ENCODE peak calls at places on chromosomes 1 and 21, in four cellular contexts. One of them, this sample, is unnamed.

GRCh38 chr1:177145102-177145779 is 19.3 kb downstream of the ASTN1 start:
- DNase-seq in K562: no peak
- DNase-seq in HepG2: no peak
- DNase-seq in GM12878: no peak
- DNase-seq in this sample: no peak

GRCh38 chr1:31626451-31627202 is 9.1 kb downstream of the HCRTR1 start:
- DNase-seq in K562: peak; percentile 46
- DNase-seq in HepG2: no peak
- DNase-seq in GM12878: no peak
- DNase-seq in this sample: no peak

GRCh38 chr1:2083666-2084065 is 33.5 kb downstream of the PRKCZ start:
- DNase-seq in K562: no peak
- DNase-seq in HepG2: no peak
- DNase-seq in GM12878: no peak
- DNase-seq in this sample: no peak

GRCh38 chr1:226862900-226863299 is 7.5 kb upstream of the PSEN2 start:
- DNase-seq in K562: no peak
- DNase-seq in HepG2: no peak
- DNase-seq in GM12878: no peak
- DNase-seq in this sample: no peak

GRCh38 chr1:222777977-222778376 is 36.9 kb upstream of the DISP1 start:
- DNase-seq in K562: no peak
- DNase-seq in HepG2: no peak
- DNase-seq in GM12878: no peak
- DNase-seq in this sample: no peak

GRCh38 chr1:50425376-50426107 is 2.3 kb upstream of the DMRTA2 start:
- DNase-seq in K562: no peak
- DNase-seq in HepG2: no peak
- DNase-seq in GM12878: no peak
- DNase-seq in this sample: peak; percentile 45

GRCh38 chr1:212532469-212533235 is 75.9 kb upstream of the ATF3 start:
- DNase-seq in K562: no peak
- DNase-seq in HepG2: no peak
- DNase-seq in GM12878: no peak
- DNase-seq in this sample: no peak

GRCh38 chr21:28436286-28436932 is 556.3 kb downstream of the LTN1 start:
- DNase-seq in K562: no peak
- DNase-seq in HepG2: no peak
- DNase-seq in GM12878: no peak
- DNase-seq in this sample: no peak

GRCh38 chr1:241310451-241310850 is 46.6 kb downstream of the RGS7 start:
- DNase-seq in K562: no peak
- DNase-seq in HepG2: no peak
- DNase-seq in GM12878: no peak
- DNase-seq in this sample: no peak

GRCh38 chr1:174008979-174009378 is 13.2 kb downstream of the RC3H1 start:
- DNase-seq in K562: no peak
- DNase-seq in HepG2: no peak
- DNase-seq in GM12878: no peak
- DNase-seq in this sample: no peak

GRCh38 chr1:162854245-162854860 is 6.6 kb downstream of the CCDC190 start:
- DNase-seq in K562: peak; percentile 62
- DNase-seq in HepG2: peak; percentile 59
- DNase-seq in GM12878: no peak
- DNase-seq in this sample: peak; percentile 60

GRCh38 chr1:112297536-112297935 is 98.5 kb upstream of the CTTNBP2NL start:
- DNase-seq in K562: no peak
- DNase-seq in HepG2: no peak
- DNase-seq in GM12878: no peak
- DNase-seq in this sample: no peak

GRCh38 chr1:109547412-109548320 is 749 bp upstream of the GNAI3 start:
- DNase-seq in K562: no peak
- DNase-seq in HepG2: no peak
- DNase-seq in GM12878: no peak
- DNase-seq in this sample: no peak

GRCh38 chr1:116694524-116694923 is 27.0 kb upstream of the IGSF3 start:
- DNase-seq in K562: no peak
- DNase-seq in HepG2: no peak
- DNase-seq in GM12878: no peak
- DNase-seq in this sample: no peak

GRCh38 chr1:208212893-208213292 is 31.3 kb downstream of the PLXNA2 start:
- DNase-seq in K562: no peak
- DNase-seq in HepG2: no peak
- DNase-seq in GM12878: no peak
- DNase-seq in this sample: no peak

GRCh38 chr1:63799324-63799723 is 25.5 kb downstream of the ROR1 start:
- DNase-seq in K562: no peak
- DNase-seq in HepG2: no peak
- DNase-seq in GM12878: no peak
- DNase-seq in this sample: no peak

GRCh38 chr1:24199291-24199900 is 12.3 kb upstream of the IFNLR1 start:
- DNase-seq in K562: peak; percentile 89
- DNase-seq in HepG2: peak; percentile 44
- DNase-seq in GM12878: no peak
- DNase-seq in this sample: peak; percentile 80

GRCh38 chr21:42747746-42748351 is 94.4 kb downstream of the PDE9A start:
- DNase-seq in K562: no peak
- DNase-seq in HepG2: no peak
- DNase-seq in GM12878: no peak
- DNase-seq in this sample: no peak

GRCh38 chr1:101820080-101820479 is 176.6 kb downstream of the OLFM3 start:
- DNase-seq in K562: no peak
- DNase-seq in HepG2: peak; percentile 20
- DNase-seq in GM12878: no peak
- DNase-seq in this sample: no peak

DNA sequence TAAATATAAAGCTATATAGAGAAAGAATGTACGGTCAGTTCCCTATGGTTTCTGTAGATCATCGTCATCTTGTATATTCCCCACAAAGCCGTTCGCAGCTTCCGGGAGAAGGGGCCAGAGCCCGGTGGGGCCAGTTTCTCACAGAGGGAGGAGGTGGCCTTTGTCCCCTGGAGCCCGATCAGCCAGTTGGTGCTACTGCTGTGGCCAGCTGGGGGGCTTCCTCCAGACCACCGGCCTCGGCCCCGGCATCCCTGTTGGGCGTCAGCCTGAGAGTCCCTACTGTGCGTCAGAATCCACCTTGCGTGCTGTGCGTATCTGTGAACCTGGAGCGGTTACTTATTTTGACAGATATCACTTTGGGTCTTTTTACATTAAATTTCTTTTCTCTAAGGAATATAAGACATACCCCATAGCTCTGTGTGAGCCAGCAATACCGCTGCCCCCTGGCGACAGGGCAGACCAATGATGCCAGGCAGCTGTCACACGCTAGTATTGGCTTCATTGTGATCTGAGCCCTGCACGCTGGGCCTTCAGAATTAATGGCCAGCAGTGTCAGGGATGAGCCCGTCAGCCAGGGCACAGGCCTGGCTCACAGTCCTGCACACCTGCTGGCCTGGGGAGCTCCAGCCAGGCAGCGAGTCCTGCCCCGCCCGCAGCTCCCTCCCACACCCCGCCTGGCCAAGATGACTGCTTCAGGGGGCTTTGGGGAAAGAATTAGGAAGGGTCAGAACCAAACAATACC is 145.9 kb downstream of the PGBD5 start:
- DNase-seq in K562: no peak
- DNase-seq in HepG2: no peak
- DNase-seq in GM12878: no peak
- DNase-seq in this sample: no peak
- TF ChIP-seq ETV6 in K562: no peak
- TF ChIP-seq ETV6 in HepG2: no peak
- TF ChIP-seq ETV6 in GM12878: no peak
- TF ChIP-seq ETV6 in this sample: no peak

GRCh38 chr1:40036574-40036973 is 4.0 kb upstream of the CAP1 start:
- DNase-seq in K562: peak; percentile 29
- DNase-seq in HepG2: no peak
- DNase-seq in GM12878: no peak
- DNase-seq in this sample: no peak
- TF ChIP-seq ETV6 in K562: no peak
- TF ChIP-seq ETV6 in HepG2: no peak
- TF ChIP-seq ETV6 in GM12878: no peak
- TF ChIP-seq ETV6 in this sample: no peak

GRCh38 chr1:232968965-232969364 is 18.6 kb downstream of the NTPCR start:
- DNase-seq in K562: no peak
- DNase-seq in HepG2: no peak
- DNase-seq in GM12878: no peak
- DNase-seq in this sample: no peak
- TF ChIP-seq ETV6 in K562: no peak
- TF ChIP-seq ETV6 in HepG2: no peak
- TF ChIP-seq ETV6 in GM12878: no peak
- TF ChIP-seq ETV6 in this sample: no peak

DNA sequence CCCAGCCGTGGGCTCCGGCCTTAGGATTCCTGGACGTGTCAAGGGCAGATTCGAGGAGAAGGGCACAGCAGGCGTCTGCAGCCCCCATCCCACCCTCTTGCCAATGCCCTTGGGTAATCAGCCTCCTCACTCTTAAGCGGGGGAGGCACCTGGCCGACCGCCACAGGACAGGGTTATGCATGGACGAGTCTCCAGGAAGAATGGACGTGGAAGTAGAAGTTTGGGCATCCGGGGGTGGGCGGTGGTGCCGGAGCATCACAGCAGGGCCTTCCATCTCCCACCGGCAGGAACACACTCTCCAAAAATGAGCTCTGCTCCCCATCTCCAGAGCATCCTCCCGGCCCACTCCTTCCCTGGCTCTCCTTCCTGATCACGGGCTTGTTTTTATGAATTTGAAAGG is 233.5 kb upstream of the C1orf174 start:
- DNase-seq in K562: no peak
- DNase-seq in HepG2: no peak
- DNase-seq in GM12878: no peak
- DNase-seq in this sample: no peak
- TF ChIP-seq ETV6 in K562: no peak
- TF ChIP-seq ETV6 in HepG2: no peak
- TF ChIP-seq ETV6 in GM12878: no peak
- TF ChIP-seq ETV6 in this sample: no peak

DNA sequence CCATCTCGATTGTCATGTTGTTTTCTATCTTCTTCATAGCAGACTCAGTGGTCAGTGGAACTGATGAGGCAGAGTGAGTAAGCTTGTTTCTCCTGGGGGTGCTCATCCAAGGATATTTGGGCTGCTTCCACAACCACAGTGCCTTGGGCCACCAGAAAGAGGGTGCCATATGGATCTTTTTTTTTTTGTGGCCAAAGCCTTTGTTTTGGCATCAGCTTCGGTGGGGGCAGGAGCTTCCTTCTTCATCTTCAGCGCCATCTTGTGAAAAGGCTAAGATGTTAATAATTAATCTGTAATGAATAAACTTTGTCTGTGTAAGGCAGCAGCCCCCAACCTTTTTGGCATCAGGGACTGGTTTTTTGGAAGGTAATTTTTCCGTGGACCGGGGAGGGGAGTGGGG is 6.6 kb upstream of the PLPP3 start:
- DNase-seq in K562: no peak
- DNase-seq in HepG2: no peak
- DNase-seq in GM12878: no peak
- DNase-seq in this sample: no peak
- TF ChIP-seq ETV6 in K562: no peak
- TF ChIP-seq ETV6 in HepG2: no peak
- TF ChIP-seq ETV6 in GM12878: no peak
- TF ChIP-seq ETV6 in this sample: no peak

This sample was measured in WTC11.